ENCODE peak calls at places on chromosomes 7 and 10, in seven cellular contexts. X, M, G, N, Z, Y and H are unnamed samples.

GRCh38 chr7:75869776-75870379 is 9.0 kb upstream of the RHBDD2 start:
- DNase-seq in X (no peak), M (no peak), G (no peak), N (peak), Z (no peak), Y (no peak), H (no peak)

GRCh38 chr7:140059288-140060242 is 3.2 kb downstream of the PARP12 start:
- DNase-seq in X (peak), M (peak), G (peak), N (peak), Z (no peak), Y (peak), H (peak)

GRCh38 chr7:77266162-77266807 is 66.7 kb upstream of the FGL2 start:
- DNase-seq in X (no peak), M (no peak), G (no peak), N (no peak), Z (no peak), Y (no peak), H (no peak)

GRCh38 chr7:31883761-31884164 is 186.4 kb downstream of the PDE1C start:
- DNase-seq in X (peak), M (no peak), G (peak), N (peak), Z (no peak), Y (peak), H (peak)

GRCh38 chr10:3875842-3876235 is 90.8 kb upstream of the KLF6 start:
- DNase-seq in X (no peak), M (no peak), G (no peak), N (no peak), Z (no peak), Y (no peak), H (no peak)

GRCh38 chr7:103504505-103505135 is 58.6 kb upstream of the SLC26A5 start:
- DNase-seq in X (no peak), M (no peak), G (no peak), N (no peak), Z (no peak), Y (no peak), H (no peak)

GRCh38 chr7:46452781-46453180 is 531.7 kb upstream of the IGFBP3 start:
- DNase-seq in X (peak), M (no peak), G (no peak), N (no peak), Z (no peak), Y (no peak), H (peak)

GRCh38 chr7:92973964-92974363 is 137.6 kb upstream of the CDK6 start:
- DNase-seq in X (peak), M (no peak), G (no peak), N (peak), Z (no peak), Y (no peak), H (peak)

GRCh38 chr7:89029864-89030263 is 234.3 kb upstream of the TEX47 start:
- DNase-seq in X (peak), M (no peak), G (peak), N (peak), Z (no peak), Y (peak), H (no peak)

GRCh38 chr10:79176052-79176501 is 107.3 kb downstream of the ZMIZ1 start:
- DNase-seq in X (peak), M (no peak), G (no peak), N (no peak), Z (no peak), Y (no peak), H (no peak)

GRCh38 chr10:99656199-99657064 is 2.9 kb upstream of the ENTPD7 start:
- DNase-seq in X (no peak), M (no peak), G (peak), N (peak), Z (no peak), Y (no peak), H (no peak)

GRCh38 chr7:149140784-149141183 is 6.5 kb upstream of the ZNF398 start:
- DNase-seq in X (no peak), M (no peak), G (peak), N (no peak), Z (no peak), Y (no peak), H (no peak)

GRCh38 chr7:45606050-45606449 is 31.9 kb downstream of the ADCY1 start:
- DNase-seq in X (no peak), M (no peak), G (no peak), N (no peak), Z (no peak), Y (no peak), H (no peak)

GRCh38 chr7:106813705-106814305 is 51.3 kb upstream of the PIK3CG start:
- DNase-seq in X (peak), M (no peak), G (no peak), N (no peak), Z (no peak), Y (no peak), H (no peak)

GRCh38 chr7:107330478-107330877 is 139.4 kb upstream of the GPR22 start:
- DNase-seq in X (no peak), M (no peak), G (no peak), N (no peak), Z (no peak), Y (no peak), H (no peak)

GRCh38 chr10:115980470-115980869 is 292.5 kb downstream of the GFRA1 start:
- DNase-seq in X (no peak), M (no peak), G (no peak), N (no peak), Z (no peak), Y (peak), H (no peak)

GRCh38 chr7:106190589-106191330 is 78.6 kb upstream of the SYPL1 start:
- DNase-seq in X (no peak), M (no peak), G (no peak), N (no peak), Z (no peak), Y (no peak), H (no peak)

GRCh38 chr7:107726356-107727130 is 17.4 kb upstream of the CBLL1 start:
- DNase-seq in X (peak), M (no peak), G (no peak), N (no peak), Z (no peak), Y (no peak), H (no peak)

GRCh38 chr7:98810166-98810802 is 59.5 kb downstream of the TMEM130 start:
- DNase-seq in X (no peak), M (peak), G (no peak), N (no peak), Z (no peak), Y (no peak), H (peak)

GRCh38 chr7:121267612-121268011 is 61.2 kb upstream of the WNT16 start:
- DNase-seq in X (peak), M (no peak), G (no peak), N (no peak), Z (no peak), Y (no peak), H (peak)

GRCh38 chr10:22229756-22230330 is 12.0 kb upstream of the EBLN1 start:
- DNase-seq in X (peak), M (no peak), G (no peak), N (no peak), Z (no peak), Y (no peak), H (peak)

GRCh38 chr10:43130756-43131155 is 7.5 kb upstream of the CSGALNACT2 start:
- DNase-seq in X (no peak), M (peak), G (no peak), N (peak), Z (no peak), Y (no peak), H (no peak)

GRCh38 chr10:613661-614340 is 75.7 kb downstream of the DIP2C start:
- DNase-seq in X (no peak), M (no peak), G (no peak), N (no peak), Z (no peak), Y (no peak), H (no peak)

GRCh38 chr7:40297741-40298311 is 163.0 kb downstream of the SUGCT start:
- DNase-seq in X (peak), M (no peak), G (no peak), N (no peak), Z (no peak), Y (no peak), H (peak)

GRCh38 chr7:134255814-134256213 is 60.9 kb downstream of the SLC35B4 start:
- DNase-seq in X (no peak), M (no peak), G (peak), N (no peak), Z (no peak), Y (no peak), H (no peak)

DNA sequence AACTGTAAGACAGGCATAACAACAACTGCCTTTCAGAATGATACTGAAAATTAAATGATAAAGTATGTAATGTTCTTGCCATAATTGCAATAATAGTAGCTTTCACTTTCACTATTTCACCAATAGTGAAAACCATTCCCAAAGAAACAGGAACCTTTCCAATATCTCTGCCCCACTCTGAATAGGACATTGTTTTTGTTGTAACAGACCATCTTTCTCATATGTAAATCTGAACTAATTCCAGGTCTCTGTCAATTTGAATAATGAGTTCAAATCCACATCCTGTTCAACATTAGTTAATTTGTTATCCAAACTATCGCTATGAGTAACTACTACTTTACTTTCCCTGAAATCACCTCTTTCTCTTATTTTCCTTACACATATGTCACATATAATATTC is 148.0 kb downstream of the LRRN3 start:
- DNase-seq in X (no peak), M (no peak), G (no peak), N (no peak), Z (no peak), Y (no peak), H (peak)
- H3K4me3 ChIP-seq in X (no peak), M (peak), G (no peak), N (no peak), Z (peak), Y (no peak), H (no peak)

DNA sequence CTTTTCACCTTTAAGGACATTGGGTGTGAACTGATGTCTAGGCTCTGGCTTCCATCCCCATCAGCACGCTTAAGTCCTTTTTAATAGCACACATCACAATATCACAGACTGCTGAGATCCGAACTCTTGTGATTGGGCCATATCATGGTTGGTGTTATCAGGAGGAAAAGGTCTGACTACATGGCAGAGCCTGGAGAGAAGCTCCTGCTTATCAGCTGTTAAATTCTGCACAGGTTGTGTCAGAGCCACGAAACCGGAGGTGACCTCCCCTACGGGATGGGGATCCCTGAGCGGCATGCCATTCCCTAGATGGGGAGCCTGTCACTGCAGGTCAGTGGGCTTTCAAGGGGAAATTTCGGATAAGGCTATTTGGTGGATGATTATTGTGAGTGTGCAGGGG is 182.4 kb downstream of the INHBA start:
- DNase-seq in X (no peak), M (no peak), G (no peak), N (no peak), Z (no peak), Y (no peak), H (no peak)
- TF ChIP-seq CTCF in X (no peak), M (no peak), G (no peak), N (no peak), Z (no peak), Y (no peak), H (no peak)

GRCh38 chr10:12697741-12698140 is 303.8 kb downstream of the CCDC3 start:
- DNase-seq in X (no peak), M (no peak), G (no peak), N (no peak), Z (no peak), Y (no peak), H (no peak)
- H3K4me3 ChIP-seq in X (no peak), M (no peak), G (no peak), N (no peak), Z (no peak), Y (no peak), H (no peak)

DNA sequence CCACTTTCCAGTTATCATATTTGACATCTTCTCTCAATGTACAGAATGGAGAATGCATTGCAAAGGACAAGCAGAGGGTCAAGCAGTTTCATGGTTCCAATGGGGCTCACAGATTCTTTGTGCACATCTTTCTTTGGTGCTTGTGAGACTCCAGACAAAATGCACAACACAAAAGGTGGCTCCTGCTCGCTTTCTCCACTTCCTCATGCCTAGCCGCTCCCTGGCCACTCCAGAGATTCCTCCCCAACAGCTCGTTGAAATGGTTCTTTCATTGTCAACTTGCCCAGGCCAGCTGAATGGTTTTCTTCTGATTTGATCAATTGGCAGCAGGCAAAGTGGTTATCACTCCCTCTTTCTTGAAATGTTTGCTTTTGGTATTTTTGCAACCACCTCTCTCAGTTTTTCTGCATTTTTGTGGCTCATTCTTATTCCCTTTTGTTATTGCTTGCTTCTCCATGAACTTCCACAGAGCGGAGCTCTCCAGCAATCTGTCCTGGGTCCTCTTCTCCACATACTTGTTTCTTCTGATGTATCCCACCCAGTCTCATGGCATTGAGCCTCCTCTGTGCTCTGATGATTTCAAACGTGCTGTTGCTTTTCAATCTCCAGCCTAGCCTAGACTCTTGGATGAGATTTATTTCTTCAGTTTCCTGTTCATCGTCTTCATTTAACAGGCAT is 507.8 kb upstream of the MKI67 start:
- DNase-seq in X (no peak), M (no peak), G (no peak), N (peak), Z (no peak), Y (no peak), H (no peak)
- TF ChIP-seq CTCF in X (peak), M (no peak), G (no peak), N (no peak), Z (no peak), Y (no peak), H (no peak)

GRCh38 chr10:103276941-103277712 is at the start of gene INA:
- DNase-seq in X (peak), M (peak), G (no peak), N (no peak), Z (no peak), Y (no peak), H (peak)
- H3K4me3 ChIP-seq in X (peak), M (peak), G (no peak), N (peak), Z (peak), Y (peak), H (no peak)

DNA sequence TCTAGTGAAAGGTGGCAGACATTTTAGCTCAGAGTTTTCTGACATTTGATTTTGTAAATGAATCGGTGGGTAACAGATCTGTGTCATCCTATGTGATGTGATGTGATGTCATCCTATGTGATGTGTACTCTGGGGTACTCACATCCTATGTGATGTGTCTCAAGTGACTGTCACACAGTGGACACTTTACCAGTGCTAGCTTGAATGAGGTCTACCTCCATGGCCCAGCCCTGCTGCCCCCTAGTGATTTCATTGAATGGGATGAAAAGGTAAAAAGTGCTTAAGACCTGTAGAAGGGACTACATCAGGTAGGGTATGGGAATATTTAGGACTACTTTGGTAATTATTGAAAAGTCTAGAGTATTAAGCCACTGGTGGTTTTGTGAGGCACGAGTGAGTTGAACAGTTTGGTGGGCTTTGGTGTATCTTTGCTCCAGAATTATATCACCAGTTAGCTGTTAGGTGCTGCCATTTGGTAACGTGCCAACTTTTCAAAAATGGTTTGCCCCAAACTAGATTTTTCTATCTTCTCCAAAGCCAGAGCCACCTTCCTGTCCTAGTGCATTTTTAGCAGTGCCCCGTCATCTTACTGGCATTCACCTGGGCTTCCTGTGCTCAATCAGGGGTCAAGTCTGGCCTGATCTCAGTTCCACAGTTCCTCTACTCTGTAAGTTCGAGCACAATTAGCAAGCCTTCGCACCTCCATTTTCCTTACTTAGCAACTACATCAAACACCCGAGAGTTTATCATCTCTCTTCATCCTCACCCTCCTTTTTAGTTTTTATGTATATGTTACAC is 9.7 kb downstream of the EIF4H start:
- DNase-seq in X (no peak), M (peak), G (peak), N (no peak), Z (no peak), Y (no peak), H (no peak)
- TF ChIP-seq CTCF in X (peak), M (peak), G (peak), N (peak), Z (no peak), Y (peak), H (peak)

GRCh38 chr10:63042256-63042655 is 90.9 kb upstream of the NRBF2 start:
- DNase-seq in X (no peak), M (peak), G (no peak), N (peak), Z (no peak), Y (peak), H (peak)
- H3K4me3 ChIP-seq in X (no peak), M (no peak), G (no peak), N (no peak), Z (no peak), Y (no peak), H (no peak)